ENCODE peak calls at places on chromosomes 6 and 20, in five cellular contexts. One of them, this sample, is unnamed.

GRCh38 chr6:137231895-137232294 is 12.7 kb upstream of the IFNGR1 start:
- DNase-seq in dorsolateral prefrontal cortex: no peak
- DNase-seq in T-helper 2 cell treated with Interferon-gamma antibody and Interleukin-4, amounts not matched to agents 5 μg/mL and 100 μg/mL, for 36 hours: no peak
- DNase-seq in D341Med: no peak
- DNase-seq in iPS DF 6.9: no peak
- DNase-seq in this sample: no peak

GRCh38 chr20:64086801-64087200 is 2.6 kb upstream of the LKAAEAR1 start:
- DNase-seq in dorsolateral prefrontal cortex: no peak
- DNase-seq in T-helper 2 cell treated with Interferon-gamma antibody and Interleukin-4, amounts not matched to agents 5 μg/mL and 100 μg/mL, for 36 hours: no peak
- DNase-seq in D341Med: no peak
- DNase-seq in iPS DF 6.9: no peak
- DNase-seq in this sample: no peak

GRCh38 chr6:30463651-30464618 is 25.4 kb upstream of the HLA-E start:
- DNase-seq in dorsolateral prefrontal cortex: no peak
- DNase-seq in T-helper 2 cell treated with Interferon-gamma antibody and Interleukin-4, amounts not matched to agents 5 μg/mL and 100 μg/mL, for 36 hours: peak
- DNase-seq in D341Med: no peak
- DNase-seq in iPS DF 6.9: no peak
- DNase-seq in this sample: no peak

GRCh38 chr6:105900120-105900937 is 185.8 kb upstream of the PRDM1 start:
- DNase-seq in dorsolateral prefrontal cortex: no peak
- DNase-seq in T-helper 2 cell treated with Interferon-gamma antibody and Interleukin-4, amounts not matched to agents 5 μg/mL and 100 μg/mL, for 36 hours: peak
- DNase-seq in D341Med: no peak
- DNase-seq in iPS DF 6.9: no peak
- DNase-seq in this sample: no peak

GRCh38 chr20:35511814-35512420 is 17.5 kb downstream of the C20orf173 start:
- DNase-seq in dorsolateral prefrontal cortex: no peak
- DNase-seq in T-helper 2 cell treated with Interferon-gamma antibody and Interleukin-4, amounts not matched to agents 5 μg/mL and 100 μg/mL, for 36 hours: no peak
- DNase-seq in D341Med: peak
- DNase-seq in iPS DF 6.9: no peak
- DNase-seq in this sample: peak

GRCh38 chr6:111598211-111598610 is 7.5 kb downstream of the TRAF3IP2 start:
- DNase-seq in dorsolateral prefrontal cortex: no peak
- DNase-seq in T-helper 2 cell treated with Interferon-gamma antibody and Interleukin-4, amounts not matched to agents 5 μg/mL and 100 μg/mL, for 36 hours: no peak
- DNase-seq in D341Med: no peak
- DNase-seq in iPS DF 6.9: no peak
- DNase-seq in this sample: no peak

GRCh38 chr20:48482790-48483189 is 345.0 kb downstream of the PREX1 start:
- DNase-seq in dorsolateral prefrontal cortex: no peak
- DNase-seq in T-helper 2 cell treated with Interferon-gamma antibody and Interleukin-4, amounts not matched to agents 5 μg/mL and 100 μg/mL, for 36 hours: no peak
- DNase-seq in D341Med: no peak
- DNase-seq in iPS DF 6.9: no peak
- DNase-seq in this sample: peak

GRCh38 chr6:33116881-33117711 is 41.3 kb downstream of the HLA-DPB1 start:
- DNase-seq in dorsolateral prefrontal cortex: no peak
- DNase-seq in T-helper 2 cell treated with Interferon-gamma antibody and Interleukin-4, amounts not matched to agents 5 μg/mL and 100 μg/mL, for 36 hours: no peak
- DNase-seq in D341Med: no peak
- DNase-seq in iPS DF 6.9: no peak
- DNase-seq in this sample: no peak

GRCh38 chr6:106882601-106883518 is 91.7 kb downstream of the CD24 start:
- DNase-seq in dorsolateral prefrontal cortex: no peak
- DNase-seq in T-helper 2 cell treated with Interferon-gamma antibody and Interleukin-4, amounts not matched to agents 5 μg/mL and 100 μg/mL, for 36 hours: no peak
- DNase-seq in D341Med: no peak
- DNase-seq in iPS DF 6.9: no peak
- DNase-seq in this sample: no peak

GRCh38 chr6:146289816-146290588 is 253.6 kb upstream of the RAB32 start:
- DNase-seq in dorsolateral prefrontal cortex: no peak
- DNase-seq in T-helper 2 cell treated with Interferon-gamma antibody and Interleukin-4, amounts not matched to agents 5 μg/mL and 100 μg/mL, for 36 hours: no peak
- DNase-seq in D341Med: no peak
- DNase-seq in iPS DF 6.9: no peak
- DNase-seq in this sample: no peak

GRCh38 chr6:136866872-136867416 is 44.6 kb downstream of the PEX7 start:
- DNase-seq in dorsolateral prefrontal cortex: no peak
- DNase-seq in T-helper 2 cell treated with Interferon-gamma antibody and Interleukin-4, amounts not matched to agents 5 μg/mL and 100 μg/mL, for 36 hours: no peak
- DNase-seq in D341Med: no peak
- DNase-seq in iPS DF 6.9: no peak
- DNase-seq in this sample: no peak

GRCh38 chr20:35601021-35601973 is 14.3 kb upstream of the SPAG4 start:
- DNase-seq in dorsolateral prefrontal cortex: peak
- DNase-seq in T-helper 2 cell treated with Interferon-gamma antibody and Interleukin-4, amounts not matched to agents 5 μg/mL and 100 μg/mL, for 36 hours: peak
- DNase-seq in D341Med: peak
- DNase-seq in iPS DF 6.9: no peak
- DNase-seq in this sample: peak

GRCh38 chr6:28281288-28282064 is at the start of gene PGBD1:
- DNase-seq in dorsolateral prefrontal cortex: peak
- DNase-seq in T-helper 2 cell treated with Interferon-gamma antibody and Interleukin-4, amounts not matched to agents 5 μg/mL and 100 μg/mL, for 36 hours: peak
- DNase-seq in D341Med: peak
- DNase-seq in iPS DF 6.9: peak
- DNase-seq in this sample: peak

This sample was measured in posterior cingulate gyrus.